ENCODE peak calls at places on chromosomes 5 and 9, in six cellular contexts. D is H1, J is neuronal stem cell, E is IMR-90, X is H9, I is trophoblast cell. S is an unnamed sample. For H3K4me1, the result is how much of the 10 kb centered on the place peaks cover.

GRCh38 chr9:127083133-127083532 is 39.3 kb downstream of the ANGPTL2 start:
- DNase-seq in D (no peak), J (no peak), E (no peak), X (no peak), I (no peak), S (no peak)

GRCh38 chr9:36396985-36397384 is 3.1 kb downstream of the RNF38 start:
- DNase-seq in D (no peak), J (no peak), E (no peak), X (no peak), I (peak), S (peak)

GRCh38 chr5:36392186-36392585 is 90.5 kb upstream of the RANBP3L start:
- DNase-seq in D (no peak), J (no peak), E (no peak), X (no peak), I (no peak), S (no peak)

GRCh38 chr9:96423322-96423984 is 5.3 kb upstream of the ZNF367 start:
- DNase-seq in D (no peak), J (no peak), E (no peak), X (peak), I (peak), S (no peak)

GRCh38 chr9:38119570-38119969 is 50.5 kb upstream of the SHB start:
- DNase-seq in D (no peak), J (no peak), E (no peak), X (no peak), I (no peak), S (no peak)

GRCh38 chr9:37943329-37944265 is 39.7 kb upstream of the SLC25A51 start:
- DNase-seq in D (no peak), J (no peak), E (peak), X (no peak), I (peak), S (peak)

GRCh38 chr5:120396186-120396585 is 67.9 kb upstream of the PRR16 start:
- DNase-seq in D (no peak), J (no peak), E (peak), X (no peak), I (no peak), S (peak)

GRCh38 chr5:133952729-133953567 is 15.5 kb downstream of the C5orf15 start:
- DNase-seq in D (no peak), J (no peak), E (peak), X (no peak), I (peak), S (peak)

GRCh38 chr9:86557918-86558317 is 203.7 kb upstream of the TUT7 start:
- DNase-seq in D (no peak), J (no peak), E (peak), X (no peak), I (no peak), S (no peak)

GRCh38 chr5:172002310-172002709 is 4.1 kb downstream of the FBXW11 start:
- DNase-seq in D (no peak), J (no peak), E (no peak), X (no peak), I (no peak), S (peak)

GRCh38 chr9:117916291-117916690 is 212.1 kb downstream of the TLR4 start:
- DNase-seq in D (no peak), J (no peak), E (no peak), X (no peak), I (no peak), S (no peak)

GRCh38 chr9:85744481-85744880 is 2.7 kb upstream of the AGTPBP1 start:
- DNase-seq in D (no peak), J (no peak), E (no peak), X (peak), I (no peak), S (no peak)

GRCh38 chr9:2479056-2479565 is 142.5 kb upstream of the VLDLR start:
- DNase-seq in D (no peak), J (no peak), E (no peak), X (no peak), I (peak), S (no peak)

GRCh38 chr9:6460189-6460768 is 47.3 kb downstream of the UHRF2 start:
- DNase-seq in D (no peak), J (no peak), E (no peak), X (no peak), I (no peak), S (no peak)

GRCh38 chr9:127520941-127521918 is 69.9 kb downstream of the LRSAM1 start:
- DNase-seq in D (no peak), J (no peak), E (peak), X (peak), I (no peak), S (peak)

GRCh38 chr5:115471674-115472073 is 72.9 kb downstream of the FEM1C start:
- DNase-seq in D (no peak), J (no peak), E (no peak), X (no peak), I (no peak), S (no peak)

GRCh38 chr9:74391816-74392215 is 105.3 kb upstream of the RORB start:
- DNase-seq in D (no peak), J (no peak), E (no peak), X (no peak), I (peak), S (no peak)

GRCh38 chr9:85359161-85359560 is 382.6 kb downstream of the AGTPBP1 start:
- DNase-seq in D (no peak), J (no peak), E (no peak), X (no peak), I (no peak), S (no peak)

GRCh38 chr9:83047839-83048775 is 14.8 kb downstream of the RASEF start:
- DNase-seq in D (no peak), J (no peak), E (peak), X (no peak), I (no peak), S (no peak)

GRCh38 chr5:53335115-53335514 is 145.3 kb upstream of the FST start:
- DNase-seq in D (no peak), J (no peak), E (peak), X (peak), I (no peak), S (peak)

GRCh38 chr9:135818718-135819475 is 88.4 kb downstream of the CAMSAP1 start:
- DNase-seq in D (no peak), J (no peak), E (no peak), X (no peak), I (no peak), S (no peak)

GRCh38 chr9:96453625-96454024 is 3.7 kb downstream of the HABP4 start:
- DNase-seq in D (no peak), J (no peak), E (peak), X (no peak), I (peak), S (peak)

GRCh38 chr9:124013263-124014211 is 2.0 kb downstream of the LHX2 start:
- DNase-seq in D (no peak), J (no peak), E (no peak), X (peak), I (no peak), S (no peak)

GRCh38 chr9:76580188-76580587 is 121.2 kb downstream of the GCNT1 start:
- DNase-seq in D (no peak), J (no peak), E (no peak), X (no peak), I (no peak), S (no peak)

GRCh38 chr9:17531642-17532254 is 47.1 kb upstream of the SH3GL2 start:
- DNase-seq in D (no peak), J (peak), E (peak), X (no peak), I (peak), S (peak)

GRCh38 chr5:58012103-58012502 is 447.8 kb downstream of the PLK2 start:
- DNase-seq in D (no peak), J (no peak), E (peak), X (no peak), I (peak), S (peak)

GRCh38 chr5:179806250-179807045 is at the start of gene MGAT4B:
- DNase-seq in D (no peak), J (no peak), E (peak), X (peak), I (peak), S (peak)

GRCh38 chr9:78368236-78368635 is 71.3 kb downstream of the PSAT1 start:
- DNase-seq in D (no peak), J (no peak), E (no peak), X (no peak), I (no peak), S (no peak)

GRCh38 chr5:173327948-173328895 is at the start of gene STC2:
- DNase-seq in D (peak), J (peak), E (peak), X (peak), I (peak), S (peak)

GRCh38 chr5:146580237-146580636 is 64.2 kb upstream of the GPR151 start:
- DNase-seq in D (no peak), J (no peak), E (no peak), X (no peak), I (no peak), S (no peak)

GRCh38 chr5:109987970-109988369 is 298.2 kb downstream of the MAN2A1 start:
- DNase-seq in D (no peak), J (no peak), E (no peak), X (no peak), I (peak), S (peak)

GRCh38 chr9:127783111-127783621 is 2.7 kb upstream of the CDK9 start:
- DNase-seq in D (no peak), J (no peak), E (no peak), X (no peak), I (no peak), S (no peak)

GRCh38 chr5:6611561-6612256 is 21.1 kb downstream of the NSUN2 start:
- DNase-seq in D (no peak), J (no peak), E (no peak), X (no peak), I (no peak), S (no peak)

GRCh38 chr5:137737349-137738256 is 1.7 kb upstream of the KLHL3 start:
- DNase-seq in D (no peak), J (no peak), E (peak), X (no peak), I (peak), S (peak)

GRCh38 chr5:132425009-132425937 is 55.8 kb downstream of the SLC22A5 start:
- DNase-seq in D (no peak), J (no peak), E (peak), X (no peak), I (peak), S (peak)

GRCh38 chr9:131180454-131180853 is 55.1 kb downstream of the NUP214 start:
- DNase-seq in D (no peak), J (no peak), E (peak), X (no peak), I (peak), S (peak)

GRCh38 chr9:105233836-105234235 is 10.6 kb upstream of the SLC44A1 start:
- DNase-seq in D (no peak), J (no peak), E (peak), X (no peak), I (no peak), S (no peak)

GRCh38 chr9:35933525-35934067 is 24.3 kb downstream of the SPAAR start:
- DNase-seq in D (no peak), J (no peak), E (no peak), X (no peak), I (no peak), S (no peak)

DNA sequence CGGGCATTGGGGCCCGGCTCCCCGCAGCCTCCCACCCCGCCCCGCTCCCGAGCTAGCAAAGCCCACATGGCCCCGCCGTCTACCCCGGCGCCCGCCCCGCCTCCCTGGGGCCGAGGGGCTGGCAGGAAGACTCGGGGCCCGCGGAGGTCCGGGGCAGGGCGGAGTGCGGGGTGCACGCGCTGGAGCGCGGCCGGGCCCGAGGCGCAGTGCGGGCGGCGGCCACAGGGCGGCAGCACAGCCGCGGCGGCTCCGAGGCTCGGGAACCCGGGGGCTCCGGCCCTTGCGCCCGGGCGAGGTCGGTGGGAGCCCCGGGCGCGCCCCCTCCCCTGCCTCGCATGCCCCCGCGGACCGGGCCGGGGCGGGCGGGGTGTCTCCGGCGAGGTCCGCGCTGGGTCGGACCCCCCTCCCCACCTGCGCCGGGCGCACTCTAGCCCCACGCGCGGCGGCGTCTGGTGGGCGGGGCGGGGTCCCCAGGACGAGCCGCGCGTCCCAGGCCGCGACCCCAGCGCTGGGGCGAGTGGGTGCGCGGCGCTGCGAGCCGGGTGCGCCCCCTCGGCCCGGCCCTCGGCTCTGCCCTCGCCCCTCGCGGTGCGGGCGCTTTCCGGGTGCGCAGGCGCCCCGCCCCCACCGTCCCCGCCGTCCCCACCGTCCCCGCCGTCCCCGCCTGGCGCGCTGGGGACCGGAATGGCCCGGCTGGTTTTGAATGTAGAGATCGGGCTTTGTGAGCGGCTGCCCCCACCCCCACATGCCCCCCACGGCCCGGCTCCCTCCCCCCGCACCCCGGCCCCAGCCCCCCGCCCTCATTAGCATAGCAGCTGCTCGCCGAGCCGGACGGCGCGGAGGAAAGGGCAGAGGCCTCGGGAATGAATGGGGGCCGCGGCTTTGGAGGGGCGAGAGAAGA is 6.5 kb downstream of the NRARP start:
- DNase-seq in D (no peak), J (peak), E (no peak), X (peak), I (peak), S (no peak)
- H3K18ac ChIP-seq in D (peak), J (peak), E (no peak), X (no peak), I (no peak), S (peak)

GRCh38 chr5:39176740-39177628 is 42.4 kb downstream of the FYB1 start:
- DNase-seq in D (no peak), J (no peak), E (no peak), X (no peak), I (no peak), S (no peak)

GRCh38 chr5:39175273-39175955 is 43.9 kb downstream of the FYB1 start:
- DNase-seq in D (no peak), J (no peak), E (no peak), X (no peak), I (peak), S (no peak)

GRCh38 chr5:39172593-39172992 is 46.8 kb downstream of the FYB1 start:
- DNase-seq in D (no peak), J (no peak), E (no peak), X (no peak), I (no peak), S (no peak)

GRCh38 chr5:39171647-39172046 is 47.7 kb downstream of the FYB1 start:
- DNase-seq in D (no peak), J (no peak), E (no peak), X (no peak), I (no peak), S (no peak)

DNA sequence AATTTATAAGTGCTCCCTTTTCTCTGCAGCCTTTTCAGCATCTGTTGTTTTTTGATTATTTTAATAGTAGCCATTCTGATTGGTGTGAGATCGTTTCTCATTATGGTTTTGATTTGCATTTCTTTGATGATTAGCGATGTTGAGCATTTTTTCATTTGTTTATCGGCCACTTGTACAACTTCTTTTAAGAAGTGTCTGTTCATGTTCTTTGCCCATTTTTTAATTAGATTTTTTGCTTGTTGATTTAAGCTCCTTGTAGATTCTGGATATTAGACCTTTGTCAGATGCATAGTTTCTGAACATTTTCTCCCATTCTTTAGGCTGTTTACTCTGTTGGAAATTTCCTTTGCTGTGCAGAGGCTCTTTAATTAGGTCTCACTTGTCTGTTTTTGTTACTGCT is 46.3 kb downstream of the FYB1 start:
- DNase-seq in D (no peak), J (no peak), E (no peak), X (no peak), I (no peak), S (no peak)
- H3K4me1 ChIP-seq in D (under half), J (under half), E (under half), X (under half), I (under half), S (under half)

GRCh38 chr5:124905256-124905655 is 158.8 kb upstream of the ZNF608 start:
- DNase-seq in D (no peak), J (no peak), E (no peak), X (no peak), I (no peak), S (no peak)
- H4K91ac ChIP-seq in D (no peak), J (no peak), E (no peak), X (no peak), I (no peak), S (no peak)

GRCh38 chr9:13429271-13429670 is 149.8 kb upstream of the MPDZ start:
- DNase-seq in D (no peak), J (no peak), E (no peak), X (no peak), I (no peak), S (no peak)
- H3K18ac ChIP-seq in D (peak), J (no peak), E (no peak), X (no peak), I (no peak), S (no peak)

GRCh38 chr5:167582916-167583315 is 708.5 kb upstream of the WWC1 start:
- DNase-seq in D (no peak), J (no peak), E (peak), X (no peak), I (no peak), S (no peak)
- H3K4me1 ChIP-seq in D (under half), J (under half), E (under half), X (under half), I (under half), S (under half)

S was measured in mesenchymal stem cell.